ENCODE peak calls at places on chromosomes 13 and 19, in seven cellular contexts. U, J, H, M, G, N and I are unnamed samples.

GRCh38 chr13:27276188-27276587 is 5.6 kb downstream of the RASL11A start:
- DNase-seq in U (no peak), J (no peak), H (no peak), M (no peak), G (no peak), N (no peak), I (no peak)

GRCh38 chr19:34381399-34382251 is 16.6 kb downstream of the GPI start:
- DNase-seq in U (no peak), J (no peak), H (no peak), M (no peak), G (no peak), N (no peak), I (no peak)

GRCh38 chr19:40191836-40192646 is 815 bp downstream of the MAP3K10 start:
- DNase-seq in U (peak), J (no peak), H (no peak), M (peak), G (peak), N (no peak), I (peak)

GRCh38 chr13:109784590-109785140 is 1.7 kb downstream of the IRS2 start:
- DNase-seq in U (peak), J (no peak), H (peak), M (peak), G (peak), N (peak), I (peak)

GRCh38 chr19:40740747-40741146 is 9.5 kb downstream of the ACTMAP start:
- DNase-seq in U (no peak), J (no peak), H (peak), M (no peak), G (peak), N (no peak), I (no peak)

GRCh38 chr19:35756373-35757230 is at the start of gene HSPB6:
- DNase-seq in U (peak), J (no peak), H (no peak), M (peak), G (peak), N (no peak), I (no peak)

GRCh38 chr13:31530883-31531282 is 208.4 kb upstream of the RXFP2 start:
- DNase-seq in U (no peak), J (no peak), H (no peak), M (no peak), G (no peak), N (no peak), I (no peak)

GRCh38 chr13:93398167-93398566 is 171.6 kb downstream of the GPC6 start:
- DNase-seq in U (no peak), J (no peak), H (no peak), M (no peak), G (no peak), N (no peak), I (no peak)

GRCh38 chr19:12777217-12778019 is 2.1 kb upstream of the HOOK2 start:
- DNase-seq in U (peak), J (no peak), H (no peak), M (peak), G (peak), N (peak), I (peak)

GRCh38 chr19:9913237-9914000 is 22.9 kb downstream of the OLFM2 start:
- DNase-seq in U (peak), J (no peak), H (no peak), M (peak), G (no peak), N (no peak), I (no peak)

GRCh38 chr19:33273881-33274662 is 28.3 kb downstream of the CEBPA start:
- DNase-seq in U (peak), J (no peak), H (no peak), M (no peak), G (peak), N (no peak), I (no peak)

GRCh38 chr19:24003537-24003936 is 83.5 kb upstream of the ZNF254 start:
- DNase-seq in U (no peak), J (no peak), H (no peak), M (no peak), G (no peak), N (no peak), I (no peak)

GRCh38 chr19:7781157-7781556 is 18.1 kb downstream of the CLEC4M start:
- DNase-seq in U (no peak), J (no peak), H (no peak), M (no peak), G (no peak), N (no peak), I (no peak)

GRCh38 chr13:35763805-35764170 is 287.3 kb upstream of the MAB21L1 start:
- DNase-seq in U (no peak), J (no peak), H (no peak), M (no peak), G (no peak), N (no peak), I (no peak)

GRCh38 chr19:39052243-39052746 is 19.9 kb upstream of the FBXO27 start:
- DNase-seq in U (peak), J (no peak), H (no peak), M (peak), G (no peak), N (no peak), I (peak)

GRCh38 chr13:40494932-40495619 is 171.4 kb downstream of the FOXO1 start:
- DNase-seq in U (no peak), J (no peak), H (no peak), M (no peak), G (no peak), N (no peak), I (no peak)

GRCh38 chr13:29525757-29526156 is 69.7 kb downstream of the SLC7A1 start:
- DNase-seq in U (no peak), J (no peak), H (no peak), M (no peak), G (no peak), N (no peak), I (no peak)

GRCh38 chr19:38880076-38880881 is 2.2 kb upstream of the RINL start:
- DNase-seq in U (no peak), J (no peak), H (no peak), M (no peak), G (peak), N (no peak), I (no peak)

GRCh38 chr13:94192576-94192975 is 286.9 kb downstream of the DCT start:
- DNase-seq in U (no peak), J (no peak), H (no peak), M (peak), G (no peak), N (no peak), I (no peak)

GRCh38 chr19:29858000-29858596 is 46.3 kb downstream of the CCNE1 start:
- DNase-seq in U (no peak), J (no peak), H (no peak), M (peak), G (no peak), N (no peak), I (no peak)

GRCh38 chr13:101747039-101747438 is 294.6 kb downstream of the ITGBL1 start:
- DNase-seq in U (no peak), J (no peak), H (no peak), M (no peak), G (no peak), N (no peak), I (no peak)

GRCh38 chr13:51995677-51996551 is 15.3 kb downstream of the ATP7B start:
- DNase-seq in U (no peak), J (no peak), H (no peak), M (peak), G (peak), N (no peak), I (no peak)

GRCh38 chr13:106859505-106859904 is 291.6 kb upstream of the ARGLU1 start:
- DNase-seq in U (no peak), J (no peak), H (no peak), M (no peak), G (no peak), N (no peak), I (no peak)

DNA sequence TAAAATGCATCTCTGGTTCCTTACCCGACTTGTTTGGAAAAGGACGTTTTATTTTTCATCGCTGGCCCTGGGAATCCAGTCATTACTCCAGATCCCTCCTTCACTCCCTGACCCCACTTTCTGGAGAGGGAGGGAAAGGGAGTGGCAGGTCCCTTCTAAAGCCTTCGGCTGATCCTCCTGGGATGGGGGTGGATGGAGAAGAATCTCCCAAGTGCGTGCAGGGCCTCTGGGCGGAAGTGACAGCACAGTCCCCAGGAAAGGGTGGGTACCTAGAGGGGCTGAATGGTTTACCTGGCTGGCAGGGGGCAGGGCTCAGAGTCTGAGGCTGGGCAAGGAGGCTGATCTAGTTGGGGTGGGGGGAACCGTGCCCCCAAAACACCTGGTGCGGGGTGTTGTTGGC is 3.2 kb upstream of the ZNF628 start:
- DNase-seq in U (no peak), J (no peak), H (no peak), M (no peak), G (no peak), N (no peak), I (no peak)
- TF ChIP-seq POLR2A in U (no peak), J (no peak), H (no peak), M (no peak), G (no peak), N (no peak), I (no peak)

DNA sequence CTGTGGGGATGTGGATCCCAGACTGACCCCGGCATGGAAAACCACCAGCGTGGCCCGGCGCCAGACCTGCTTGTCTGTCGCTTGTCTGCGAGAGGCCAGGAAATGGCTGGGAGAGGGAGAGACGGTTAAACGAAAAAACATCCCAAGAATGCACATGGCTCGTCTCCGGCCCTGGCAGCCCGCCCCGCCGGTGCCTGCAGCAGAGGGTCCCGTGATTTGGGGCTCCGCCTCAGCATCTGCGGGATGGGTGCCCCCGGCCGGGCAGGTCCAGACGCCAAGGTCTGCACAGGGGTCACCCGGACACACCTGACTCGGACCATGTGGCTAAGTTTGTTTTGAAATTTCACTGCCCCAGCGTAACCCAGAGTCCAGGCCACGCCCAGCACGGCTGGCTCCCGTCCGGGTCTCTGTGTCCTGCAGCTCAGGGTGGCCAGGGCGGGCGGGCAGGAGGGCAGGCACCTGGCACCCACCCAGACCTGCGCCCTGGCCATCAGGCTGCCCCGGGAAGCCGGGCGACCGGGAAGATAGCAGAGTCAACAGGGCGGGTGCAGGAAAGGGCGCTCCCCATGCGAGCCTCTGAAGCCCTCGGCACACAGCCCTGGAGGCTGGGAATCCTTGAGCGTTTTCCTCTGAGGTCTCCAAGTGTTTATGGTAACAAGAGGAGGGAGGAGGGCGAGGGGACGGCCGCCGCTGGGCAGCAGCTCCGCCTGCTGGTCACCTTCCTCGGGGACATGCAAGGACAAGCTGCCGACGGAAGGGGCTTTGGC is 103.2 kb downstream of the GADD45B start:
- DNase-seq in U (peak), J (no peak), H (peak), M (peak), G (peak), N (peak), I (peak)
- TF ChIP-seq POLR2A in U (peak), J (no peak), H (peak), M (no peak), G (peak), N (no peak), I (peak)

GRCh38 chr19:51377422-51377821 is 5.0 kb upstream of the NKG7 start:
- DNase-seq in U (no peak), J (no peak), H (no peak), M (no peak), G (no peak), N (no peak), I (no peak)

GRCh38 chr19:51386882-51387520 is 773 bp downstream of the LIM2 start:
- DNase-seq in U (no peak), J (no peak), H (no peak), M (no peak), G (no peak), N (no peak), I (no peak)

GRCh38 chr19:51380379-51380778 is 7.4 kb downstream of the LIM2 start:
- DNase-seq in U (no peak), J (no peak), H (no peak), M (no peak), G (no peak), N (no peak), I (no peak)

GRCh38 chr19:51387924-51388389 is at the start of gene LIM2:
- DNase-seq in U (no peak), J (no peak), H (no peak), M (no peak), G (no peak), N (no peak), I (no peak)

GRCh38 chr19:51382004-51382403 is 5.8 kb downstream of the LIM2 start:
- DNase-seq in U (no peak), J (no peak), H (no peak), M (no peak), G (no peak), N (no peak), I (no peak)
- TF ChIP-seq POLR2A in U (no peak), J (no peak), H (no peak), M (no peak), G (no peak), N (no peak), I (no peak)

DNA sequence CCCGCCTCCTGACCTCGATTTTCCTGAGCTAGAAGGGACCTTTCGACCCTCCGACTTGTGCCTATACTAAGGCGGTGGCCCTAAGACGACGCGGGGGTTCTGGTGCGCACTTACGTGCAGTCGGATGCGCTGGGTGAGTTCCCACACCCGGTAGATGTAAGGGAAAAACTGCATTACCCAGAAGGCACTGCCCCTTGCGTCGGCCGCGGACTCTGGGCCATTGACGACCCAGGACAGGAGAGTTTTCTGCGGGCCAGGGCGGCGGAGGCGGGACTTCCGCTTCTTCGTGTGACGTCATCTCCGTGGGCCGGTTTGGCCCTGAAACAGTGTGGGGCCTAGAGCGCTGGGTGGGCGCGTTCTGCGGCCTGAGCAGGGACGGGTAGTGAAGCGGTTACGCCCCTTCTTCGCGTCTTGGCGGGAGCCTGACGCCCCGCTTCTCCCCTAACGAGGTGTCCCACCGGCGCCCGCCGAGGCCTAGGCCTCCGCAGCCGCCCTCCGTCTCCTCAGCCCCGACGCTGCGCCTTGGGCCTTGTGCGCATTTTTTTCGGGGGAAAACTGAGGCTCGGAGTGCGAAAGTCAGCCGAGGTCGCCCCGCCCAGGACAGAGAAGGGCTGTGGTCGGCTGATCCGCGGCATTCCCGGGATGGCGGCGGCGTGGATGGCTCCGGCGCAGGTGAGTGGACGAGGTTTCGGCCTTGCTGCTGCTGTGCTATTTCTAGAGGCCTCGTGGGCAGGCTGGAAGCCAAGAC is at the start of gene ZNF460:
- DNase-seq in U (peak), J (peak), H (peak), M (peak), G (peak), N (peak), I (peak)
- TF ChIP-seq POLR2A in U (peak), J (peak), H (peak), M (peak), G (peak), N (peak), I (peak)

GRCh38 chr19:2495651-2496316 is 19.9 kb downstream of the GADD45B start:
- DNase-seq in U (peak), J (no peak), H (peak), M (peak), G (peak), N (peak), I (no peak)

GRCh38 chr19:2497186-2497585 is 21.3 kb downstream of the GADD45B start:
- DNase-seq in U (no peak), J (no peak), H (no peak), M (no peak), G (no peak), N (no peak), I (no peak)

GRCh38 chr19:2503521-2504109 is 27.7 kb downstream of the GADD45B start:
- DNase-seq in U (no peak), J (no peak), H (no peak), M (no peak), G (no peak), N (no peak), I (peak)

GRCh38 chr19:2500861-2501260 is 24.9 kb downstream of the GADD45B start:
- DNase-seq in U (peak), J (no peak), H (no peak), M (no peak), G (no peak), N (no peak), I (no peak)

GRCh38 chr19:2500157-2500556 is 24.2 kb downstream of the GADD45B start:
- DNase-seq in U (no peak), J (no peak), H (peak), M (no peak), G (no peak), N (no peak), I (no peak)
- TF ChIP-seq POLR2A in U (no peak), J (no peak), H (no peak), M (no peak), G (no peak), N (no peak), I (no peak)

GRCh38 chr13:44435142-44435982 is 61.7 kb downstream of the SERP2 start:
- DNase-seq in U (peak), J (peak), H (peak), M (peak), G (peak), N (peak), I (peak)
- TF ChIP-seq POLR2A in U (peak), J (peak), H (peak), M (peak), G (peak), N (peak), I (peak)